ENCODE peak calls at places on chromosomes 3 and 15, in seven cellular contexts. K is H1, S is HepG2, R is GM12878, A is K562, G is HCT116, C is SK-N-SH. I is an unnamed sample.
A peak's percentile ranks its signal among the peaks of the same experiment; 100 is the strongest.

GRCh38 chr3:125054436-125055164 is 1.2 kb downstream of the HEG1 start:
- DNase-seq in K (no peak), S (peak; percentile 85), R (peak; percentile 62), A (no peak), G (no peak), C (peak; percentile 61), I (peak; percentile 66)

GRCh38 chr15:101135532-101136166 is 116.2 kb downstream of the CHSY1 start:
- DNase-seq in K (no peak), S (no peak), R (peak; percentile 84), A (no peak), G (no peak), C (no peak), I (no peak)

GRCh38 chr15:28913171-28913765 is 27.5 kb downstream of the APBA2 start:
- DNase-seq in K (no peak), S (no peak), R (no peak), A (no peak), G (no peak), C (peak; percentile 58), I (no peak)

GRCh38 chr3:194586839-194587238 is 46.4 kb downstream of the TMEM44 start:
- DNase-seq in K (no peak), S (no peak), R (no peak), A (no peak), G (no peak), C (no peak), I (no peak)

GRCh38 chr15:40307421-40308165 is at the start of gene PLCB2:
- DNase-seq in K (no peak), S (peak; percentile 14), R (peak; percentile 16), A (peak; percentile 51), G (no peak), C (no peak), I (peak; percentile 41)

GRCh38 chr3:53719796-53720195 is 126.4 kb downstream of the CHDH start:
- DNase-seq in K (no peak), S (no peak), R (no peak), A (no peak), G (no peak), C (no peak), I (no peak)

GRCh38 chr15:92902020-92902419 is 1.9 kb downstream of the CHD2 start:
- DNase-seq in K (no peak), S (no peak), R (no peak), A (no peak), G (no peak), C (no peak), I (no peak)

GRCh38 chr3:131596884-131597283 is 94.1 kb upstream of the MRPL3 start:
- DNase-seq in K (no peak), S (no peak), R (no peak), A (no peak), G (no peak), C (no peak), I (no peak)

GRCh38 chr3:117407317-117407716 is 697.7 kb downstream of the TUSC7 start:
- DNase-seq in K (no peak), S (peak; percentile 5), R (no peak), A (no peak), G (no peak), C (no peak), I (no peak)

GRCh38 chr3:29279830-29280229 is 1.0 kb upstream of the RBMS3 start:
- DNase-seq in K (no peak), S (no peak), R (no peak), A (no peak), G (no peak), C (peak; percentile 21), I (no peak)

GRCh38 chr15:70283511-70283910 is 185.8 kb upstream of the TLE3 start:
- DNase-seq in K (no peak), S (no peak), R (no peak), A (no peak), G (no peak), C (no peak), I (no peak)

GRCh38 chr15:29470794-29471193 is 201.2 kb upstream of the NSMCE3 start:
- DNase-seq in K (no peak), S (no peak), R (no peak), A (no peak), G (no peak), C (no peak), I (no peak)

GRCh38 chr3:194277547-194278091 is 73.5 kb downstream of the CPN2 start:
- DNase-seq in K (no peak), S (no peak), R (no peak), A (no peak), G (no peak), C (peak; percentile 49), I (peak; percentile 45)

GRCh38 chr3:140117111-140117526 is 182.1 kb downstream of the CLSTN2 start:
- DNase-seq in K (no peak), S (no peak), R (no peak), A (no peak), G (no peak), C (no peak), I (peak; percentile 19)

GRCh38 chr3:128091586-128091985 is 32.0 kb downstream of the RUVBL1 start:
- DNase-seq in K (no peak), S (no peak), R (no peak), A (no peak), G (no peak), C (no peak), I (no peak)

GRCh38 chr3:66428733-66429132 is 72.1 kb downstream of the LRIG1 start:
- DNase-seq in K (no peak), S (no peak), R (no peak), A (no peak), G (no peak), C (peak; percentile 62), I (peak; percentile 93)

GRCh38 chr15:72382146-72382545 is 6.3 kb upstream of the HEXA start:
- DNase-seq in K (no peak), S (peak; percentile 29), R (no peak), A (no peak), G (no peak), C (no peak), I (peak; percentile 75)

GRCh38 chr15:74400915-74401757 is 32.6 kb downstream of the SEMA7A start:
- DNase-seq in K (no peak), S (no peak), R (peak; percentile 75), A (no peak), G (no peak), C (no peak), I (no peak)

GRCh38 chr3:183295211-183295610 is 42.2 kb downstream of the B3GNT5 start:
- DNase-seq in K (no peak), S (peak; percentile 18), R (no peak), A (no peak), G (no peak), C (no peak), I (peak; percentile 56)

GRCh38 chr3:143064777-143065176 is 54.8 kb upstream of the CHST2 start:
- DNase-seq in K (no peak), S (peak; percentile 23), R (no peak), A (no peak), G (no peak), C (no peak), I (no peak)

GRCh38 chr3:30448946-30449686 is 157.3 kb upstream of the TGFBR2 start:
- DNase-seq in K (no peak), S (no peak), R (no peak), A (no peak), G (no peak), C (no peak), I (no peak)

GRCh38 chr3:89679686-89680085 is 572.3 kb downstream of the EPHA3 start:
- DNase-seq in K (no peak), S (no peak), R (no peak), A (no peak), G (no peak), C (no peak), I (no peak)
- TF ChIP-seq JUND in K (no peak), S (no peak), R (no peak), A (no peak), G (no peak), C (no peak), I (no peak)

GRCh38 chr3:190436356-190436755 is 13.3 kb downstream of the TMEM207 start:
- DNase-seq in K (no peak), S (no peak), R (no peak), A (no peak), G (no peak), C (no peak), I (no peak)
- TF ChIP-seq JUND in K (no peak), S (no peak), R (no peak), A (no peak), G (no peak), C (no peak), I (no peak)

GRCh38 chr3:36065321-36065720 is 315.0 kb upstream of the STAC start:
- DNase-seq in K (no peak), S (no peak), R (no peak), A (no peak), G (no peak), C (no peak), I (no peak)

GRCh38 chr3:36058404-36059035 is 321.8 kb upstream of the STAC start:
- DNase-seq in K (no peak), S (no peak), R (no peak), A (no peak), G (no peak), C (no peak), I (no peak)

GRCh38 chr3:36063992-36064391 is 316.3 kb upstream of the STAC start:
- DNase-seq in K (no peak), S (no peak), R (no peak), A (no peak), G (no peak), C (no peak), I (no peak)

DNA sequence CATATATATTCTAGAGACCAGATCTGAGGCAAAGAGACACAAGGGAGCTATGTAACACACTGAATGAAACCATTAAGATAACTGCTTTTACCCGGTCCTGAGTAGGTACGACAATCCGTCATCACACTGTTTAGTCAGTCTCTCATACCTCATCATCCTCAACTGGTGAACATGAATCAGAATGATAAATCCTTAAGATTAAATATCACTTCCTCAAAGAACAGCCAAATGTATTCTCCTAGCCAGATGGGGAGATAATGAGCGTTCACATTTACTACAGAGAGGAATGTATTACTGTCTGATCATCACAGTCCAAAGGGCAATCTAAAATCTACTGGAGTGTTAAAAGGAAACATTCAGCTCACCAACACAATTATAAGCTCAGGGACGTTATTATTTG is 319.4 kb upstream of the STAC start:
- DNase-seq in K (no peak), S (no peak), R (no peak), A (no peak), G (no peak), C (no peak), I (no peak)
- TF ChIP-seq JUND in K (no peak), S (no peak), R (no peak), A (no peak), G (no peak), C (peak; percentile 43), I (no peak)

GRCh38 chr15:82894971-82895520 is 57.5 kb downstream of the HOMER2 start:
- DNase-seq in K (peak; percentile 21), S (no peak), R (no peak), A (no peak), G (no peak), C (peak; percentile 72), I (no peak)
- TF ChIP-seq JUND in K (no peak), S (no peak), R (no peak), A (no peak), G (no peak), C (no peak), I (no peak)

I was measured in T47D.